ENCODE peak calls at places on chromosomes 12 and 14, in seven cellular contexts. W is hepatocyte, D is lung, K is GM12865, X is heart left ventricle, C is body of pancreas, R is cardiac fibroblast. N is an unnamed sample.

GRCh38 chr14:84468153-84468552 is 1061.8 kb upstream of the FLRT2 start:
- DNase-seq in C (no peak), K (no peak), X (no peak), W (no peak), R (no peak), D (no peak), N (no peak)

GRCh38 chr14:36221097-36221496 is 44.6 kb upstream of the PTCSC3 start:
- DNase-seq in C (no peak), K (no peak), X (no peak), D (no peak), R (no peak), W (no peak), N (no peak)

GRCh38 chr12:92619730-92620684 is 82.8 kb upstream of the PLEKHG7 start:
- DNase-seq in K (no peak), C (no peak), W (no peak), R (no peak), X (no peak), D (no peak), N (no peak)

GRCh38 chr12:111268738-111269572 is 99.9 kb downstream of the PHETA1 start:
- DNase-seq in R (no peak), D (no peak), W (no peak), X (no peak), K (peak), C (no peak), N (no peak)

GRCh38 chr14:105526781-105527380 is 498 bp downstream of the TMEM121 start:
- DNase-seq in R (no peak), X (no peak), W (peak), K (no peak), D (no peak), C (no peak), N (no peak)

GRCh38 chr14:51020024-51020710 is 74.7 kb downstream of the TRIM9 start:
- DNase-seq in X (no peak), K (peak), D (no peak), C (no peak), W (no peak), R (peak), N (no peak)

GRCh38 chr14:54493293-54493692 is 4.5 kb upstream of the GMFB start:
- DNase-seq in W (no peak), X (no peak), C (no peak), D (no peak), K (no peak), R (no peak), N (no peak)

GRCh38 chr12:24378548-24379011 is 429.1 kb upstream of the SOX5 start:
- DNase-seq in R (no peak), D (no peak), C (no peak), X (no peak), W (peak), K (no peak), N (no peak)

GRCh38 chr12:92156704-92157395 is 11.2 kb upstream of the BTG1 start:
- DNase-seq in X (no peak), K (no peak), C (no peak), W (no peak), R (no peak), D (no peak), N (no peak)

GRCh38 chr14:72291908-72292688 is 359.9 kb downstream of the RGS6 start:
- DNase-seq in X (peak), K (peak), D (no peak), R (peak), W (peak), C (peak), N (no peak)

GRCh38 chr12:39619316-39619659 is 315 bp downstream of the ABCD2 start:
- DNase-seq in C (no peak), X (no peak), K (peak), D (no peak), R (no peak), W (no peak), N (no peak)

GRCh38 chr12:76345569-76345968 is 2.6 kb downstream of the BBS10 start:
- DNase-seq in K (no peak), C (no peak), W (no peak), R (no peak), D (no peak), X (no peak), N (no peak)

GRCh38 chr12:107622005-107622404 is 63.6 kb upstream of the PWP1 start:
- DNase-seq in X (no peak), R (peak), D (no peak), W (no peak), K (peak), C (no peak), N (no peak)

GRCh38 chr14:45811155-45811554 is 558.2 kb upstream of the MIS18BP1 start:
- DNase-seq in D (no peak), X (no peak), R (no peak), C (no peak), W (no peak), K (peak), N (no peak)

GRCh38 chr14:45807187-45807586 is 554.2 kb upstream of the MIS18BP1 start:
- DNase-seq in X (no peak), K (peak), W (no peak), D (no peak), C (no peak), R (no peak), N (no peak)

DNA sequence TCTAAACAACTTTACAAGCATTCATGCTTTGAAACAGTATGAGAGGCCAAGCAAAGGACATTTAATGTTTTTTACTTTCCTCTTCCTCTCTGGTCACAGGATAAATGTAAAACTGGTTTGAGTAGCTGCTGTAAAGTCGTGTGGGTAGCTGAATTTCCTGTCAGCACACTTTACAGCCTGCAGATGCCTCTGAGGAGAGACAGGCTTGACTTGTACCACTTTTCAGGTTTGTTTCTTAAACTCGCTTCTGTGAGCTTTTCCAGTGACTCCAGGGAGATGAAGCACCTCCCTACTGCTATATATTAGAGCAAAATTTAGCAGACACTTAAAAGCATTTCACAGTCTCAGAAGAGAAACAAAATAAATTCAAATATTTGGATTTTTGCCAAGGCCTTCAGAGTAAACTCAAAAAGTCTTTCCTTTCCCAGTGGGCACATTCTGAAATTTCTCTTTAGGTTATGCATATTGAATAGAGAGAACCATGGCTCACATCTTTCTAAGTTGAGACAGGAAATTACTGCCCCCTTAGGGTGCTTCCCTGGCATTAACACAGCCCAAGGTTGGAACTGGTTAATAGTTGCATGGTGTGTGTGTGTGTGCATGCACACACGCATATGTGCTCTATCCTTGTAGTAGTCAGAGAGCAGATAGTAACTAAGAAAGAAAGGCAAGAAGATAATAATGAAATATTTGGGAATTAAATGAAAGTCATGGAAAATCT is 557.3 kb upstream of the MIS18BP1 start:
- DNase-seq in R (no peak), W (peak), X (no peak), D (no peak), C (no peak), K (peak), N (no peak)
- TF ChIP-seq CTCF in R (no peak), W (peak), X (no peak), D (no peak), C (no peak), K (no peak), N (no peak)

DNA sequence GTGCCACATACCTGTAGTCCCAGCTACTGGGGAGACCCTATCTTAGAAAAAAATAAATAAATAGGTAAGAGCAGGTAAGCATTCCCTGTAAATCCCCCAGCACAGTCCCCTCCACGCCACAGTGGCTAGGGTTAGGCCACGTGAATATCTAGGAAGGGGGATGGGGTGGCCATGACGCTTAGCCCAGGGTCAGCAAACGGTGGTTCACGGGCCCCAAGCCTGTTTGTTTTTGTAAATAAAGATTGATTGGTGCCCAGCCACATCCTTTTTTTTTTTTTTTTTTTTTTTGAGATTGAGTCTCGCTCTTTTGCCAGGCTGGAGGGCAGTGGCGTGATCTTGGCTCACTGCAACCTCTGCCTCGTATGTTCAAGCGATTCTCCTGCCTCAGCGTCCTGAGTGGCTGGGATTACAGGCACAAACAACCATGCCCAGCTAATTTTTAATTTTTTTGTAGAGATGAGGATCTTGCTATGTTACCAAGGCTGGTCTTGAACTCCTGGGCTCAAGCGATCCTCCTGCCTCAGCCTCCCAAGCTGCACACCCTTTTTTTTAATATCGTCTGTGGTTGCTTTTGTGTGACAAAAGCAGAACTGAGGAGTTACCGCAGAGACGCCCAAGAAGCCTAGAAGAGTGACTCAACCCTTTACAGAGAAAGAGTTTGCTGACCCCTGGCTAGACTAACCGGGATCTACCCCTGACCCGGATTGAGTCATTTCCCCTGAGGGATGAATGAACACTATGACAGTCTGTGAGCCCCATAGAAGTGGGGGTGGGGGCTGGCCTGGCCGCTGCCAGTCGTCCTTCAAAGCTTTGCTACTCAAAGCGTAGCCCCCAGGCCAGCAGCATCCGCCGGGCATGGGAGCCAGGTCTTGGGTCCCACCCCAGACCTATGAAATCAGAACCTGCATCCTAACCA is 113.7 kb upstream of the NCOR2 start:
- DNase-seq in X (no peak), D (no peak), C (no peak), W (peak), K (peak), R (peak), N (peak)
- TF ChIP-seq CTCF in X (peak), D (no peak), C (no peak), W (peak), K (peak), R (peak), N (peak)

DNA sequence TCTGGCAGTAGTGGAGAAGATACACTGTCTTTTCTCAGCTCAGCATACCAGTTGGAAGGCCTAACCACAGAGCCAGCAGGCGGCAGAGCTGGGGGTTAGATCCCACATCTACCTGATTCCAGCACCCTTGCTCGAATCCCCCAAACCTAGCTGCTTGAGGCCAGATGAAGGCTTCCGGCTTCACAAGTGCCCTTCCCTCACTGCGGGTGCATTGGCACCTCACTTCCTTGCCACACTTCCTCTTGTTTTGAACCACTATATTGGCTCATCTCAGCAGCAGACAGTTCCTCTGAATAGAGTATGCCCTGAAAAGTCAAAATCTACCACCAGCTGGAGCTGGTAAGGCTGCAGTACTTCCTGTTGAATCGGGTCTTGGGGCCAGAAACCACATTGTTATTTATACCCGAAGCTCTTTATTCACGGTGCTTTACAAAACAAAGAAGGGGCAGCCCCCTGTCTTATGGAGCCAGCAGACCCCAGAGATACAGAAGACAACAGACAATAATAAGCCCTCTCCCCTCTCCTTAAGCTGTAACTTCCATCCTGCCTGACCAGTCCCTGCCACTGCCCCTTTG is 233.7 kb downstream of the EFCAB11 start:
- DNase-seq in D (peak), K (peak), R (no peak), C (peak), W (no peak), X (peak), N (no peak)
- TF ChIP-seq CTCF in D (no peak), K (no peak), R (no peak), C (no peak), W (no peak), X (no peak), N (no peak)

GRCh38 chr12:128825845-128826244 is 2.1 kb upstream of the SLC15A4 start:
- DNase-seq in R (no peak), W (no peak), D (no peak), K (no peak), X (no peak), C (no peak), N (no peak)

GRCh38 chr12:128823916-128824839 is at the start of gene SLC15A4:
- DNase-seq in R (peak), K (peak), D (peak), X (peak), C (peak), W (peak), N (peak)

GRCh38 chr12:128820723-128821432 is 2.9 kb downstream of the SLC15A4 start:
- DNase-seq in D (no peak), X (peak), K (peak), C (no peak), R (no peak), W (no peak), N (no peak)

GRCh38 chr12:128820253-128820652 is 3.5 kb downstream of the SLC15A4 start:
- DNase-seq in K (peak), R (no peak), X (no peak), D (no peak), W (no peak), C (no peak), N (no peak)

GRCh38 chr12:128823216-128823915 is 392 bp downstream of the SLC15A4 start:
- DNase-seq in D (peak), R (no peak), K (peak), C (no peak), X (no peak), W (peak), N (no peak)
- TF ChIP-seq CTCF in D (no peak), R (no peak), K (no peak), C (no peak), X (no peak), W (no peak), N (no peak)